ENCODE peak calls at places on chromosomes 11 and 22, in nine cellular contexts. One of them, this sample, is unnamed.

GRCh38 chr11:59186130-59186594 is 14.2 kb downstream of the DTX4 start:
- DNase-seq in SK-MEL-5: peak; percentile 76
- DNase-seq in activated T-helper 2 cell treated with anti-CD3 and anti-CD28 coated beads, Interferon-gamma antibody, Interleukin-2, Interleukin-4, amounts not matched to agents 10 μg/mL and 5 μg/mL and 100 μg/mL, durations not matched to agents 14 hours and 24 hours and 36 hours: peak; percentile 32
- DNase-seq in effector memory CD8-positive, alpha-beta T cell: peak; percentile 40
- DNase-seq in NCI-H2081: no peak
- DNase-seq in NCI-H1436: no peak
- DNase-seq in fibroblast of mammary gland: no peak
- DNase-seq in stimulated activated effector memory CD8-positive, alpha-beta T cell treated with anti-CD3 and anti-CD28 coated beads, Interleukin-12 subunit alpha, Interleukin-12 subunit beta, amount 100 ng/mL, for 72 hours: peak; percentile 72
- DNase-seq in activated CD8-positive, alpha-beta memory T cell treated with anti-CD3 and anti-CD28 coated beads, Interleukin-2, amount 50 U/mL, for 48 hours: peak; percentile 81
- DNase-seq in this sample: no peak

GRCh38 chr11:69949327-69949726 is 128.8 kb upstream of the ANO1 start:
- DNase-seq in SK-MEL-5: peak; percentile 60
- DNase-seq in activated T-helper 2 cell treated with anti-CD3 and anti-CD28 coated beads, Interferon-gamma antibody, Interleukin-2, Interleukin-4, amounts not matched to agents 10 μg/mL and 5 μg/mL and 100 μg/mL, durations not matched to agents 14 hours and 24 hours and 36 hours: no peak
- DNase-seq in effector memory CD8-positive, alpha-beta T cell: no peak
- DNase-seq in NCI-H2081: no peak
- DNase-seq in NCI-H1436: no peak
- DNase-seq in fibroblast of mammary gland: peak; percentile 34
- DNase-seq in stimulated activated effector memory CD8-positive, alpha-beta T cell treated with anti-CD3 and anti-CD28 coated beads, Interleukin-12 subunit alpha, Interleukin-12 subunit beta, amount 100 ng/mL, for 72 hours: no peak
- DNase-seq in activated CD8-positive, alpha-beta memory T cell treated with anti-CD3 and anti-CD28 coated beads, Interleukin-2, amount 50 U/mL, for 48 hours: no peak
- DNase-seq in this sample: no peak

GRCh38 chr22:39148727-39149535 is 3.5 kb downstream of the CBX7 start:
- DNase-seq in SK-MEL-5: peak; percentile 48
- DNase-seq in activated T-helper 2 cell treated with anti-CD3 and anti-CD28 coated beads, Interferon-gamma antibody, Interleukin-2, Interleukin-4, amounts not matched to agents 10 μg/mL and 5 μg/mL and 100 μg/mL, durations not matched to agents 14 hours and 24 hours and 36 hours: peak; percentile 25
- DNase-seq in effector memory CD8-positive, alpha-beta T cell: peak; percentile 64
- DNase-seq in NCI-H2081: no peak
- DNase-seq in NCI-H1436: no peak
- DNase-seq in fibroblast of mammary gland: no peak
- DNase-seq in stimulated activated effector memory CD8-positive, alpha-beta T cell treated with anti-CD3 and anti-CD28 coated beads, Interleukin-12 subunit alpha, Interleukin-12 subunit beta, amount 100 ng/mL, for 72 hours: peak; percentile 83
- DNase-seq in activated CD8-positive, alpha-beta memory T cell treated with anti-CD3 and anti-CD28 coated beads, Interleukin-2, amount 50 U/mL, for 48 hours: peak; percentile 76
- DNase-seq in this sample: peak; percentile 74

GRCh38 chr22:30878516-30879365 is 89.8 kb downstream of the MORC2 start:
- DNase-seq in SK-MEL-5: no peak
- DNase-seq in activated T-helper 2 cell treated with anti-CD3 and anti-CD28 coated beads, Interferon-gamma antibody, Interleukin-2, Interleukin-4, amounts not matched to agents 10 μg/mL and 5 μg/mL and 100 μg/mL, durations not matched to agents 14 hours and 24 hours and 36 hours: no peak
- DNase-seq in effector memory CD8-positive, alpha-beta T cell: no peak
- DNase-seq in NCI-H2081: no peak
- DNase-seq in NCI-H1436: no peak
- DNase-seq in fibroblast of mammary gland: no peak
- DNase-seq in stimulated activated effector memory CD8-positive, alpha-beta T cell treated with anti-CD3 and anti-CD28 coated beads, Interleukin-12 subunit alpha, Interleukin-12 subunit beta, amount 100 ng/mL, for 72 hours: no peak
- DNase-seq in activated CD8-positive, alpha-beta memory T cell treated with anti-CD3 and anti-CD28 coated beads, Interleukin-2, amount 50 U/mL, for 48 hours: no peak
- DNase-seq in this sample: peak; percentile 54

GRCh38 chr11:63882555-63883242 is 34.3 kb downstream of the RCOR2 start:
- DNase-seq in SK-MEL-5: no peak
- DNase-seq in activated T-helper 2 cell treated with anti-CD3 and anti-CD28 coated beads, Interferon-gamma antibody, Interleukin-2, Interleukin-4, amounts not matched to agents 10 μg/mL and 5 μg/mL and 100 μg/mL, durations not matched to agents 14 hours and 24 hours and 36 hours: no peak
- DNase-seq in effector memory CD8-positive, alpha-beta T cell: no peak
- DNase-seq in NCI-H2081: no peak
- DNase-seq in NCI-H1436: no peak
- DNase-seq in fibroblast of mammary gland: no peak
- DNase-seq in stimulated activated effector memory CD8-positive, alpha-beta T cell treated with anti-CD3 and anti-CD28 coated beads, Interleukin-12 subunit alpha, Interleukin-12 subunit beta, amount 100 ng/mL, for 72 hours: no peak
- DNase-seq in activated CD8-positive, alpha-beta memory T cell treated with anti-CD3 and anti-CD28 coated beads, Interleukin-2, amount 50 U/mL, for 48 hours: no peak
- DNase-seq in this sample: no peak

GRCh38 chr11:26522912-26523610 is 49.0 kb downstream of the MUC15 start:
- DNase-seq in SK-MEL-5: peak; percentile 49
- DNase-seq in activated T-helper 2 cell treated with anti-CD3 and anti-CD28 coated beads, Interferon-gamma antibody, Interleukin-2, Interleukin-4, amounts not matched to agents 10 μg/mL and 5 μg/mL and 100 μg/mL, durations not matched to agents 14 hours and 24 hours and 36 hours: no peak
- DNase-seq in effector memory CD8-positive, alpha-beta T cell: no peak
- DNase-seq in NCI-H2081: peak; percentile 1
- DNase-seq in NCI-H1436: no peak
- DNase-seq in fibroblast of mammary gland: peak; percentile 68
- DNase-seq in stimulated activated effector memory CD8-positive, alpha-beta T cell treated with anti-CD3 and anti-CD28 coated beads, Interleukin-12 subunit alpha, Interleukin-12 subunit beta, amount 100 ng/mL, for 72 hours: no peak
- DNase-seq in activated CD8-positive, alpha-beta memory T cell treated with anti-CD3 and anti-CD28 coated beads, Interleukin-2, amount 50 U/mL, for 48 hours: no peak
- DNase-seq in this sample: no peak

GRCh38 chr11:122523841-122524531 is 131.5 kb upstream of the UBASH3B start:
- DNase-seq in SK-MEL-5: no peak
- DNase-seq in activated T-helper 2 cell treated with anti-CD3 and anti-CD28 coated beads, Interferon-gamma antibody, Interleukin-2, Interleukin-4, amounts not matched to agents 10 μg/mL and 5 μg/mL and 100 μg/mL, durations not matched to agents 14 hours and 24 hours and 36 hours: no peak
- DNase-seq in effector memory CD8-positive, alpha-beta T cell: no peak
- DNase-seq in NCI-H2081: no peak
- DNase-seq in NCI-H1436: no peak
- DNase-seq in fibroblast of mammary gland: no peak
- DNase-seq in stimulated activated effector memory CD8-positive, alpha-beta T cell treated with anti-CD3 and anti-CD28 coated beads, Interleukin-12 subunit alpha, Interleukin-12 subunit beta, amount 100 ng/mL, for 72 hours: no peak
- DNase-seq in activated CD8-positive, alpha-beta memory T cell treated with anti-CD3 and anti-CD28 coated beads, Interleukin-2, amount 50 U/mL, for 48 hours: no peak
- DNase-seq in this sample: no peak

GRCh38 chr11:20093775-20094174 is 66.5 kb downstream of the DBX1 start:
- DNase-seq in SK-MEL-5: no peak
- DNase-seq in activated T-helper 2 cell treated with anti-CD3 and anti-CD28 coated beads, Interferon-gamma antibody, Interleukin-2, Interleukin-4, amounts not matched to agents 10 μg/mL and 5 μg/mL and 100 μg/mL, durations not matched to agents 14 hours and 24 hours and 36 hours: no peak
- DNase-seq in effector memory CD8-positive, alpha-beta T cell: no peak
- DNase-seq in NCI-H2081: no peak
- DNase-seq in NCI-H1436: no peak
- DNase-seq in fibroblast of mammary gland: peak; percentile 71
- DNase-seq in stimulated activated effector memory CD8-positive, alpha-beta T cell treated with anti-CD3 and anti-CD28 coated beads, Interleukin-12 subunit alpha, Interleukin-12 subunit beta, amount 100 ng/mL, for 72 hours: no peak
- DNase-seq in activated CD8-positive, alpha-beta memory T cell treated with anti-CD3 and anti-CD28 coated beads, Interleukin-2, amount 50 U/mL, for 48 hours: no peak
- DNase-seq in this sample: no peak

GRCh38 chr11:65169164-65169641 is 830 bp upstream of the SPDYC start:
- DNase-seq in SK-MEL-5: no peak
- DNase-seq in activated T-helper 2 cell treated with anti-CD3 and anti-CD28 coated beads, Interferon-gamma antibody, Interleukin-2, Interleukin-4, amounts not matched to agents 10 μg/mL and 5 μg/mL and 100 μg/mL, durations not matched to agents 14 hours and 24 hours and 36 hours: no peak
- DNase-seq in effector memory CD8-positive, alpha-beta T cell: no peak
- DNase-seq in NCI-H2081: no peak
- DNase-seq in NCI-H1436: no peak
- DNase-seq in fibroblast of mammary gland: no peak
- DNase-seq in stimulated activated effector memory CD8-positive, alpha-beta T cell treated with anti-CD3 and anti-CD28 coated beads, Interleukin-12 subunit alpha, Interleukin-12 subunit beta, amount 100 ng/mL, for 72 hours: no peak
- DNase-seq in activated CD8-positive, alpha-beta memory T cell treated with anti-CD3 and anti-CD28 coated beads, Interleukin-2, amount 50 U/mL, for 48 hours: no peak
- DNase-seq in this sample: no peak

GRCh38 chr11:6354651-6355485 is 34.6 kb upstream of the CAVIN3 start:
- DNase-seq in SK-MEL-5: no peak
- DNase-seq in activated T-helper 2 cell treated with anti-CD3 and anti-CD28 coated beads, Interferon-gamma antibody, Interleukin-2, Interleukin-4, amounts not matched to agents 10 μg/mL and 5 μg/mL and 100 μg/mL, durations not matched to agents 14 hours and 24 hours and 36 hours: no peak
- DNase-seq in effector memory CD8-positive, alpha-beta T cell: no peak
- DNase-seq in NCI-H2081: no peak
- DNase-seq in NCI-H1436: no peak
- DNase-seq in fibroblast of mammary gland: peak; percentile 59
- DNase-seq in stimulated activated effector memory CD8-positive, alpha-beta T cell treated with anti-CD3 and anti-CD28 coated beads, Interleukin-12 subunit alpha, Interleukin-12 subunit beta, amount 100 ng/mL, for 72 hours: no peak
- DNase-seq in activated CD8-positive, alpha-beta memory T cell treated with anti-CD3 and anti-CD28 coated beads, Interleukin-2, amount 50 U/mL, for 48 hours: no peak
- DNase-seq in this sample: no peak

GRCh38 chr22:38311331-38311635 is 6.0 kb downstream of the CSNK1E start:
- DNase-seq in SK-MEL-5: no peak
- DNase-seq in activated T-helper 2 cell treated with anti-CD3 and anti-CD28 coated beads, Interferon-gamma antibody, Interleukin-2, Interleukin-4, amounts not matched to agents 10 μg/mL and 5 μg/mL and 100 μg/mL, durations not matched to agents 14 hours and 24 hours and 36 hours: no peak
- DNase-seq in effector memory CD8-positive, alpha-beta T cell: no peak
- DNase-seq in NCI-H2081: no peak
- DNase-seq in NCI-H1436: no peak
- DNase-seq in fibroblast of mammary gland: peak; percentile 65
- DNase-seq in stimulated activated effector memory CD8-positive, alpha-beta T cell treated with anti-CD3 and anti-CD28 coated beads, Interleukin-12 subunit alpha, Interleukin-12 subunit beta, amount 100 ng/mL, for 72 hours: no peak
- DNase-seq in activated CD8-positive, alpha-beta memory T cell treated with anti-CD3 and anti-CD28 coated beads, Interleukin-2, amount 50 U/mL, for 48 hours: no peak
- DNase-seq in this sample: no peak

GRCh38 chr11:8733847-8734246 is 51.3 kb downstream of the RPL27A start:
- DNase-seq in SK-MEL-5: no peak
- DNase-seq in activated T-helper 2 cell treated with anti-CD3 and anti-CD28 coated beads, Interferon-gamma antibody, Interleukin-2, Interleukin-4, amounts not matched to agents 10 μg/mL and 5 μg/mL and 100 μg/mL, durations not matched to agents 14 hours and 24 hours and 36 hours: no peak
- DNase-seq in effector memory CD8-positive, alpha-beta T cell: no peak
- DNase-seq in NCI-H2081: no peak
- DNase-seq in NCI-H1436: no peak
- DNase-seq in fibroblast of mammary gland: no peak
- DNase-seq in stimulated activated effector memory CD8-positive, alpha-beta T cell treated with anti-CD3 and anti-CD28 coated beads, Interleukin-12 subunit alpha, Interleukin-12 subunit beta, amount 100 ng/mL, for 72 hours: no peak
- DNase-seq in activated CD8-positive, alpha-beta memory T cell treated with anti-CD3 and anti-CD28 coated beads, Interleukin-2, amount 50 U/mL, for 48 hours: no peak
- DNase-seq in this sample: peak; percentile 13

GRCh38 chr11:117900720-117901440 is 24.4 kb upstream of the FXYD6 start:
- DNase-seq in SK-MEL-5: no peak
- DNase-seq in activated T-helper 2 cell treated with anti-CD3 and anti-CD28 coated beads, Interferon-gamma antibody, Interleukin-2, Interleukin-4, amounts not matched to agents 10 μg/mL and 5 μg/mL and 100 μg/mL, durations not matched to agents 14 hours and 24 hours and 36 hours: no peak
- DNase-seq in effector memory CD8-positive, alpha-beta T cell: no peak
- DNase-seq in NCI-H2081: no peak
- DNase-seq in NCI-H1436: no peak
- DNase-seq in fibroblast of mammary gland: no peak
- DNase-seq in stimulated activated effector memory CD8-positive, alpha-beta T cell treated with anti-CD3 and anti-CD28 coated beads, Interleukin-12 subunit alpha, Interleukin-12 subunit beta, amount 100 ng/mL, for 72 hours: no peak
- DNase-seq in activated CD8-positive, alpha-beta memory T cell treated with anti-CD3 and anti-CD28 coated beads, Interleukin-2, amount 50 U/mL, for 48 hours: peak; percentile 15
- DNase-seq in this sample: peak; percentile 57

GRCh38 chr11:101428918-101429317 is 154.9 kb downstream of the TRPC6 start:
- DNase-seq in SK-MEL-5: peak; percentile 57
- DNase-seq in activated T-helper 2 cell treated with anti-CD3 and anti-CD28 coated beads, Interferon-gamma antibody, Interleukin-2, Interleukin-4, amounts not matched to agents 10 μg/mL and 5 μg/mL and 100 μg/mL, durations not matched to agents 14 hours and 24 hours and 36 hours: no peak
- DNase-seq in effector memory CD8-positive, alpha-beta T cell: no peak
- DNase-seq in NCI-H2081: no peak
- DNase-seq in NCI-H1436: no peak
- DNase-seq in fibroblast of mammary gland: peak; percentile 38
- DNase-seq in stimulated activated effector memory CD8-positive, alpha-beta T cell treated with anti-CD3 and anti-CD28 coated beads, Interleukin-12 subunit alpha, Interleukin-12 subunit beta, amount 100 ng/mL, for 72 hours: no peak
- DNase-seq in activated CD8-positive, alpha-beta memory T cell treated with anti-CD3 and anti-CD28 coated beads, Interleukin-2, amount 50 U/mL, for 48 hours: no peak
- DNase-seq in this sample: no peak

GRCh38 chr11:129815596-129816461 is at the start of gene TMEM45B:
- DNase-seq in SK-MEL-5: no peak
- DNase-seq in activated T-helper 2 cell treated with anti-CD3 and anti-CD28 coated beads, Interferon-gamma antibody, Interleukin-2, Interleukin-4, amounts not matched to agents 10 μg/mL and 5 μg/mL and 100 μg/mL, durations not matched to agents 14 hours and 24 hours and 36 hours: no peak
- DNase-seq in effector memory CD8-positive, alpha-beta T cell: no peak
- DNase-seq in NCI-H2081: peak; percentile 64
- DNase-seq in NCI-H1436: peak; percentile 35
- DNase-seq in fibroblast of mammary gland: no peak
- DNase-seq in stimulated activated effector memory CD8-positive, alpha-beta T cell treated with anti-CD3 and anti-CD28 coated beads, Interleukin-12 subunit alpha, Interleukin-12 subunit beta, amount 100 ng/mL, for 72 hours: no peak
- DNase-seq in activated CD8-positive, alpha-beta memory T cell treated with anti-CD3 and anti-CD28 coated beads, Interleukin-2, amount 50 U/mL, for 48 hours: peak; percentile 64
- DNase-seq in this sample: no peak

GRCh38 chr11:1846453-1846932 is 6.4 kb upstream of the LSP1 start:
- DNase-seq in SK-MEL-5: no peak
- DNase-seq in activated T-helper 2 cell treated with anti-CD3 and anti-CD28 coated beads, Interferon-gamma antibody, Interleukin-2, Interleukin-4, amounts not matched to agents 10 μg/mL and 5 μg/mL and 100 μg/mL, durations not matched to agents 14 hours and 24 hours and 36 hours: no peak
- DNase-seq in effector memory CD8-positive, alpha-beta T cell: no peak
- DNase-seq in NCI-H2081: no peak
- DNase-seq in NCI-H1436: no peak
- DNase-seq in fibroblast of mammary gland: no peak
- DNase-seq in stimulated activated effector memory CD8-positive, alpha-beta T cell treated with anti-CD3 and anti-CD28 coated beads, Interleukin-12 subunit alpha, Interleukin-12 subunit beta, amount 100 ng/mL, for 72 hours: no peak
- DNase-seq in activated CD8-positive, alpha-beta memory T cell treated with anti-CD3 and anti-CD28 coated beads, Interleukin-2, amount 50 U/mL, for 48 hours: no peak
- DNase-seq in this sample: no peak

GRCh38 chr11:115670538-115671200 is 166.5 kb upstream of the CADM1 start:
- DNase-seq in SK-MEL-5: no peak
- DNase-seq in activated T-helper 2 cell treated with anti-CD3 and anti-CD28 coated beads, Interferon-gamma antibody, Interleukin-2, Interleukin-4, amounts not matched to agents 10 μg/mL and 5 μg/mL and 100 μg/mL, durations not matched to agents 14 hours and 24 hours and 36 hours: no peak
- DNase-seq in effector memory CD8-positive, alpha-beta T cell: no peak
- DNase-seq in NCI-H2081: peak; percentile 80
- DNase-seq in NCI-H1436: peak; percentile 54
- DNase-seq in fibroblast of mammary gland: no peak
- DNase-seq in stimulated activated effector memory CD8-positive, alpha-beta T cell treated with anti-CD3 and anti-CD28 coated beads, Interleukin-12 subunit alpha, Interleukin-12 subunit beta, amount 100 ng/mL, for 72 hours: no peak
- DNase-seq in activated CD8-positive, alpha-beta memory T cell treated with anti-CD3 and anti-CD28 coated beads, Interleukin-2, amount 50 U/mL, for 48 hours: no peak
- DNase-seq in this sample: no peak

This sample was measured in natural killer cell treated with Interleukin-12 subunit alpha and Interleukin-12 subunit beta and Interleukin-15 and Interleukin-18, amount 100 ng/mL, for 72 hours.